ENCODE peak calls at places on chromosomes 12 and 14, in eight cellular contexts. One of them, this sample, is unnamed.
A peak's percentile ranks its signal among the peaks of the same experiment; 100 is the strongest.

GRCh38 chr14:77203611-77204456 is 22.2 kb downstream of the TMEM63C start:
- DNase-seq in aorta: no peak
- DNase-seq in WERI-Rb-1: peak; percentile 48
- DNase-seq in astrocyte of the spinal cord: no peak
- DNase-seq in IMR-90: no peak
- DNase-seq in fibroblast of lung: no peak
- DNase-seq in psoas muscle: peak; percentile 41
- DNase-seq in upper lobe of right lung: no peak
- DNase-seq in this sample: peak; percentile 6

GRCh38 chr14:99055816-99056215 is 216.2 kb downstream of the BCL11B start:
- DNase-seq in psoas muscle: no peak
- DNase-seq in upper lobe of right lung: no peak
- DNase-seq in aorta: no peak
- DNase-seq in astrocyte of the spinal cord: no peak
- DNase-seq in fibroblast of lung: no peak
- DNase-seq in WERI-Rb-1: no peak
- DNase-seq in IMR-90: no peak
- DNase-seq in this sample: no peak

GRCh38 chr12:73625226-73625625 is 912.4 kb upstream of the ATXN7L3B start:
- DNase-seq in upper lobe of right lung: no peak
- DNase-seq in astrocyte of the spinal cord: no peak
- DNase-seq in fibroblast of lung: no peak
- DNase-seq in aorta: no peak
- DNase-seq in psoas muscle: no peak
- DNase-seq in WERI-Rb-1: no peak
- DNase-seq in IMR-90: no peak
- DNase-seq in this sample: no peak

GRCh38 chr14:74891870-74892269 is 10.2 kb downstream of the DLST start:
- DNase-seq in IMR-90: peak; percentile 49
- DNase-seq in WERI-Rb-1: no peak
- DNase-seq in astrocyte of the spinal cord: peak; percentile 20
- DNase-seq in upper lobe of right lung: no peak
- DNase-seq in fibroblast of lung: no peak
- DNase-seq in aorta: no peak
- DNase-seq in psoas muscle: no peak
- DNase-seq in this sample: peak; percentile 55

GRCh38 chr12:42372154-42372791 is 46.3 kb downstream of the PPHLN1 start:
- DNase-seq in IMR-90: peak; percentile 46
- DNase-seq in fibroblast of lung: peak; percentile 47
- DNase-seq in astrocyte of the spinal cord: peak; percentile 28
- DNase-seq in psoas muscle: no peak
- DNase-seq in aorta: no peak
- DNase-seq in WERI-Rb-1: peak; percentile 30
- DNase-seq in upper lobe of right lung: no peak
- DNase-seq in this sample: peak; percentile 62

GRCh38 chr12:12975322-12976077 is 23.5 kb upstream of the GPRC5D start:
- DNase-seq in astrocyte of the spinal cord: peak; percentile 62
- DNase-seq in fibroblast of lung: peak; percentile 51
- DNase-seq in psoas muscle: no peak
- DNase-seq in aorta: no peak
- DNase-seq in IMR-90: peak; percentile 59
- DNase-seq in WERI-Rb-1: peak; percentile 72
- DNase-seq in upper lobe of right lung: no peak
- DNase-seq in this sample: peak; percentile 74

GRCh38 chr12:56190695-56191155 is 1.4 kb upstream of the SMARCC2 start:
- DNase-seq in fibroblast of lung: peak; percentile 21
- DNase-seq in IMR-90: no peak
- DNase-seq in WERI-Rb-1: no peak
- DNase-seq in upper lobe of right lung: no peak
- DNase-seq in aorta: no peak
- DNase-seq in astrocyte of the spinal cord: no peak
- DNase-seq in psoas muscle: no peak
- DNase-seq in this sample: no peak

GRCh38 chr12:27003421-27004311 is 10.5 kb downstream of the TM7SF3 start:
- DNase-seq in aorta: no peak
- DNase-seq in WERI-Rb-1: peak; percentile 86
- DNase-seq in fibroblast of lung: no peak
- DNase-seq in psoas muscle: no peak
- DNase-seq in IMR-90: no peak
- DNase-seq in upper lobe of right lung: no peak
- DNase-seq in astrocyte of the spinal cord: no peak
- DNase-seq in this sample: no peak

GRCh38 chr14:85415015-85415712 is 114.8 kb upstream of the FLRT2 start:
- DNase-seq in astrocyte of the spinal cord: peak; percentile 94
- DNase-seq in IMR-90: peak; percentile 93
- DNase-seq in psoas muscle: no peak
- DNase-seq in upper lobe of right lung: no peak
- DNase-seq in fibroblast of lung: peak; percentile 86
- DNase-seq in WERI-Rb-1: no peak
- DNase-seq in aorta: no peak
- DNase-seq in this sample: peak; percentile 99

GRCh38 chr14:59251811-59252771 is 63.6 kb downstream of the DAAM1 start:
- DNase-seq in upper lobe of right lung: no peak
- DNase-seq in WERI-Rb-1: no peak
- DNase-seq in IMR-90: peak; percentile 44
- DNase-seq in astrocyte of the spinal cord: peak; percentile 72
- DNase-seq in aorta: no peak
- DNase-seq in fibroblast of lung: no peak
- DNase-seq in psoas muscle: no peak
- DNase-seq in this sample: peak; percentile 82

GRCh38 chr14:91904956-91905645 is 37.8 kb upstream of the TC2N start:
- DNase-seq in IMR-90: no peak
- DNase-seq in upper lobe of right lung: no peak
- DNase-seq in astrocyte of the spinal cord: no peak
- DNase-seq in psoas muscle: no peak
- DNase-seq in fibroblast of lung: no peak
- DNase-seq in WERI-Rb-1: no peak
- DNase-seq in aorta: no peak
- DNase-seq in this sample: no peak

GRCh38 chr14:91910201-91910600 is 37.3 kb downstream of the FBLN5 start:
- DNase-seq in astrocyte of the spinal cord: no peak
- DNase-seq in fibroblast of lung: no peak
- DNase-seq in aorta: no peak
- DNase-seq in upper lobe of right lung: no peak
- DNase-seq in psoas muscle: no peak
- DNase-seq in IMR-90: no peak
- DNase-seq in WERI-Rb-1: no peak
- DNase-seq in this sample: no peak

GRCh38 chr14:91904483-91904882 is 37.1 kb upstream of the TC2N start:
- DNase-seq in astrocyte of the spinal cord: no peak
- DNase-seq in psoas muscle: no peak
- DNase-seq in aorta: no peak
- DNase-seq in IMR-90: no peak
- DNase-seq in WERI-Rb-1: no peak
- DNase-seq in fibroblast of lung: no peak
- DNase-seq in upper lobe of right lung: no peak
- DNase-seq in this sample: no peak

GRCh38 chr14:91903070-91903469 is 35.7 kb upstream of the TC2N start:
- DNase-seq in fibroblast of lung: no peak
- DNase-seq in IMR-90: no peak
- DNase-seq in aorta: no peak
- DNase-seq in WERI-Rb-1: no peak
- DNase-seq in upper lobe of right lung: no peak
- DNase-seq in astrocyte of the spinal cord: no peak
- DNase-seq in psoas muscle: no peak
- DNase-seq in this sample: no peak

GRCh38 chr14:91906374-91906773 is 39.0 kb upstream of the TC2N start:
- DNase-seq in upper lobe of right lung: no peak
- DNase-seq in aorta: no peak
- DNase-seq in psoas muscle: no peak
- DNase-seq in fibroblast of lung: no peak
- DNase-seq in astrocyte of the spinal cord: no peak
- DNase-seq in IMR-90: no peak
- DNase-seq in WERI-Rb-1: no peak
- DNase-seq in this sample: no peak
- H3K4me3 ChIP-seq in upper lobe of right lung: no peak overlapping the region
- H3K4me3 ChIP-seq in aorta: no peak overlapping the region
- H3K4me3 ChIP-seq in psoas muscle: no peak overlapping the region
- H3K4me3 ChIP-seq in fibroblast of lung: no peak overlapping the region
- H3K4me3 ChIP-seq in astrocyte of the spinal cord: no peak overlapping the region
- H3K4me3 ChIP-seq in IMR-90: no peak overlapping the region
- H3K4me3 ChIP-seq in WERI-Rb-1: no peak overlapping the region
- H3K4me3 ChIP-seq in this sample: no peak overlapping the region

GRCh38 chr12:114547636-114548035 is 136.3 kb downstream of the TBX3 start:
- DNase-seq in WERI-Rb-1: no peak
- DNase-seq in astrocyte of the spinal cord: no peak
- DNase-seq in psoas muscle: no peak
- DNase-seq in aorta: no peak
- DNase-seq in IMR-90: no peak
- DNase-seq in upper lobe of right lung: no peak
- DNase-seq in fibroblast of lung: no peak
- DNase-seq in this sample: no peak
- H3K4me3 ChIP-seq in WERI-Rb-1: no peak overlapping the region
- H3K4me3 ChIP-seq in astrocyte of the spinal cord: no peak overlapping the region
- H3K4me3 ChIP-seq in psoas muscle: no peak overlapping the region
- H3K4me3 ChIP-seq in aorta: no peak overlapping the region
- H3K4me3 ChIP-seq in IMR-90: no peak overlapping the region
- H3K4me3 ChIP-seq in upper lobe of right lung: no peak overlapping the region
- H3K4me3 ChIP-seq in fibroblast of lung: no peak overlapping the region
- H3K4me3 ChIP-seq in this sample: no peak overlapping the region

GRCh38 chr12:124771462-124772361 is 92.0 kb downstream of the SCARB1 start:
- DNase-seq in IMR-90: peak; percentile 60
- DNase-seq in fibroblast of lung: peak; percentile 66
- DNase-seq in astrocyte of the spinal cord: peak; percentile 66
- DNase-seq in WERI-Rb-1: peak; percentile 85
- DNase-seq in psoas muscle: peak; percentile 91
- DNase-seq in aorta: peak; percentile 90
- DNase-seq in upper lobe of right lung: peak; percentile 91
- DNase-seq in this sample: peak; percentile 80

GRCh38 chr12:124772467-124773170 is 91.0 kb downstream of the SCARB1 start:
- DNase-seq in astrocyte of the spinal cord: no peak
- DNase-seq in IMR-90: no peak
- DNase-seq in aorta: no peak
- DNase-seq in upper lobe of right lung: no peak
- DNase-seq in WERI-Rb-1: no peak
- DNase-seq in fibroblast of lung: no peak
- DNase-seq in psoas muscle: no peak
- DNase-seq in this sample: no peak

GRCh38 chr12:124774054-124774461 is 89.6 kb downstream of the SCARB1 start:
- DNase-seq in psoas muscle: no peak
- DNase-seq in WERI-Rb-1: no peak
- DNase-seq in IMR-90: no peak
- DNase-seq in upper lobe of right lung: no peak
- DNase-seq in fibroblast of lung: no peak
- DNase-seq in astrocyte of the spinal cord: no peak
- DNase-seq in aorta: no peak
- DNase-seq in this sample: peak; percentile 67

GRCh38 chr12:124776126-124776513 is 87.5 kb downstream of the SCARB1 start:
- DNase-seq in aorta: no peak
- DNase-seq in upper lobe of right lung: no peak
- DNase-seq in WERI-Rb-1: no peak
- DNase-seq in astrocyte of the spinal cord: peak; percentile 33
- DNase-seq in fibroblast of lung: no peak
- DNase-seq in psoas muscle: no peak
- DNase-seq in IMR-90: no peak
- DNase-seq in this sample: peak; percentile 49

DNA sequence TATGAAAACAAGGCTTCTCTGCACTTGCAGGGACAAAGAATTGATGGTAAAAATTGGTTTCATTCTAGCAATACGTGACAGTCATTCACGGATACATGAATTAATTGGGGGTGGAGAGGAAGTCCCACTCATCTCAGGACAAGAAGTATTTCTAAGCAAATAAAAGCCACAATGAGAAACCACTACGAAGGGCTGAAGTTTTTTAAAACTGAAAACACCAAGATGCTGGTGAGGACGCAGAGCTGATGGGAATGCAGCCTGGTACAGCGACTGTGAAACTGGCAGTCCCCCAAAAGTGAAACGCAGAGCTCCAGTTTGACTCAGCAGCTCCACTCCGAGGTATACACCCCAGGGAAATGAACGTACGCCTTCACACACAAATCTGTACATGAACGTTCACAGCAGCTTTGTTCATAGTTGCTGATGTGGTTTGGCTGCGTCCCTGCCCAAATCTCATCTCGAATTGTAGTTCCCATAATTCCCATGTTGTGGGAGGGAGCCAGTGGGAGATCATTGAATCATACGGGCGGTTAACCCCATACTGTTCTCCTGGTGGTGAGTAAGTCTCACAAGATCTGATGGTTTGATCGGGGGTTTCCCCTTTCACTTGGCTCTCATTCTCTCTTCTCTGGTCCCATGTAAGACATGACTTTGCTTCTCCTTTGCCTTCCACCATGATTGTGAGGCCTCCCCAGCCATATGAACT is 89.0 kb downstream of the SCARB1 start:
- DNase-seq in aorta: no peak
- DNase-seq in fibroblast of lung: peak; percentile 86
- DNase-seq in astrocyte of the spinal cord: peak; percentile 99
- DNase-seq in WERI-Rb-1: no peak
- DNase-seq in psoas muscle: no peak
- DNase-seq in upper lobe of right lung: no peak
- DNase-seq in IMR-90: peak; percentile 85
- DNase-seq in this sample: peak; percentile 98
- H3K4me3 ChIP-seq in aorta: no peak overlapping the region
- H3K4me3 ChIP-seq in fibroblast of lung: peak overlapping the region; percentile 35
- H3K4me3 ChIP-seq in astrocyte of the spinal cord: peak overlapping the region; percentile 18
- H3K4me3 ChIP-seq in WERI-Rb-1: no peak overlapping the region
- H3K4me3 ChIP-seq in psoas muscle: peak overlapping the region; percentile 4
- H3K4me3 ChIP-seq in upper lobe of right lung: peak overlapping the region; percentile 15
- H3K4me3 ChIP-seq in IMR-90: peak overlapping the region; percentile 28
- H3K4me3 ChIP-seq in this sample: peak overlapping the region; percentile 13

DNA sequence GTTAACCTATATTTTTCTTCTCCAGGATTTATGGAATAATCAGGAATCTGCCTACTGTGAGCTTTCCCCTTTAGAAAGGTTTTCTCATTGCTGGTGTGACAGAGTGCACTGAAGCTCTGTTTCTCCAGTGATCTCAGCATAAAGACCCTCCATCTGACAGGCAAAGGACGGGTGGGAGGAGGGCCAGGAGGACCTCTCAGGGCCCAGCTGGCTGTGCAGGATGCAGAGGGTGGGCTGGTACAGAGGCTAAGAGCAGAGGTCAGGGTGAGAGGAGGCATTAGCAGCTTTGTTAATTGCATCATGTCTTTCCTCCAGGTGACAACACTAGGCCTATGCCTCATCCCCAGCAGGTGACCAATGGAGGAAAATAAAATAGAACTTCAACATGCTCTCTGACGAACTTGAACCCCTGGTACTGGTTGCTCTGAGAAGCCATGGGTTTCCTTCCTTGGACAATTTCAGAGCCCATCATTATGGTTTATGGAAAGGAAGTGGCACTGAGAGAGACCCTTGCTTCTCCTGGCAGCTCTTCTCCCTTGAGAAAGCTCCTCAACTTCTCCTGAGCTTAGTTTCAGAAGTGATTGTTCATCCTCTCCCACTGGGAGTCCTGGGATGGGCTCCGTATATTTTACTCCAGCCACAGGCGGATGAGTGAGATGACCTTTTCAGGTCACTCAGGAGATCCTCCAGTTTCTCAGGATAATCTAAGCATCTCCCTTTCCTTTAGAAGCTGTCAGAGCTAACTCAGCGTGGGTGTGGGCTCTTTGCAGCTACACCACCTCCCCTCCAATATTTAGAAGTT is 45.8 kb upstream of the ATP23 start:
- DNase-seq in aorta: no peak
- DNase-seq in IMR-90: peak; percentile 52
- DNase-seq in psoas muscle: no peak
- DNase-seq in upper lobe of right lung: no peak
- DNase-seq in astrocyte of the spinal cord: peak; percentile 44
- DNase-seq in fibroblast of lung: no peak
- DNase-seq in WERI-Rb-1: no peak
- DNase-seq in this sample: no peak
- H3K4me3 ChIP-seq in aorta: peak overlapping the region; percentile 29
- H3K4me3 ChIP-seq in IMR-90: no peak overlapping the region
- H3K4me3 ChIP-seq in psoas muscle: peak overlapping the region; percentile 80
- H3K4me3 ChIP-seq in upper lobe of right lung: peak overlapping the region; percentile 60
- H3K4me3 ChIP-seq in astrocyte of the spinal cord: no peak overlapping the region
- H3K4me3 ChIP-seq in fibroblast of lung: peak overlapping the region; percentile 57
- H3K4me3 ChIP-seq in WERI-Rb-1: peak overlapping the region; percentile 62
- H3K4me3 ChIP-seq in this sample: no peak overlapping the region

GRCh38 chr14:78985668-78986073 is 815.5 kb downstream of the NRXN3 start:
- DNase-seq in aorta: no peak
- DNase-seq in IMR-90: no peak
- DNase-seq in WERI-Rb-1: no peak
- DNase-seq in upper lobe of right lung: no peak
- DNase-seq in fibroblast of lung: no peak
- DNase-seq in astrocyte of the spinal cord: peak; percentile 96
- DNase-seq in psoas muscle: no peak
- DNase-seq in this sample: peak; percentile 59
- H3K4me3 ChIP-seq in aorta: no peak overlapping the region
- H3K4me3 ChIP-seq in IMR-90: no peak overlapping the region
- H3K4me3 ChIP-seq in WERI-Rb-1: no peak overlapping the region
- H3K4me3 ChIP-seq in upper lobe of right lung: no peak overlapping the region
- H3K4me3 ChIP-seq in fibroblast of lung: no peak overlapping the region
- H3K4me3 ChIP-seq in astrocyte of the spinal cord: no peak overlapping the region
- H3K4me3 ChIP-seq in psoas muscle: no peak overlapping the region
- H3K4me3 ChIP-seq in this sample: no peak overlapping the region

This sample was measured in choroid plexus epithelial cell.